ENCODE peak calls at places on chromosomes 16 and 17, in six cellular contexts. H, W, O, Z, J and M are unnamed samples.
A peak's percentile ranks its signal among the peaks of the same experiment; 100 is the strongest.

GRCh38 chr17:40363480-40363838 is 1.1 kb downstream of the GJD3 start:
- DNase-seq in Z (no peak), W (peak; percentile 18), O (no peak), J (no peak), H (peak; percentile 38), M (no peak)

GRCh38 chr16:57349212-57350031 is 9.2 kb upstream of the CCL22 start:
- DNase-seq in Z (peak; percentile 31), O (no peak), H (peak; percentile 21), J (no peak), W (no peak), M (no peak)

GRCh38 chr16:3611145-3611977 is at the start of gene SLX4:
- DNase-seq in Z (peak; percentile 94), J (peak; percentile 95), O (peak; percentile 84), W (peak; percentile 78), H (peak; percentile 89), M (peak; percentile 93)

GRCh38 chr16:81616321-81617020 is 162.6 kb upstream of the PLCG2 start:
- DNase-seq in O (no peak), J (peak; percentile 73), H (peak; percentile 81), W (peak; percentile 30), Z (peak; percentile 91), M (no peak)

GRCh38 chr17:41520821-41521521 is 2.3 kb upstream of the KRT15 start:
- DNase-seq in W (no peak), Z (no peak), J (no peak), H (no peak), O (peak; percentile 70), M (peak; percentile 89)

GRCh38 chr17:54172654-54173316 is 350.1 kb downstream of the KIF2B start:
- DNase-seq in Z (peak; percentile 8), J (no peak), O (peak; percentile 34), W (no peak), H (no peak), M (peak; percentile 9)

GRCh38 chr17:44599298-44600175 is 42.3 kb downstream of the FZD2 start:
- DNase-seq in Z (no peak), W (peak; percentile 81), H (no peak), J (peak; percentile 43), O (peak; percentile 71), M (no peak)

GRCh38 chr17:42679492-42680330 is 1.9 kb downstream of the CCR10 start:
- DNase-seq in H (peak; percentile 77), W (peak; percentile 76), Z (peak; percentile 82), J (peak; percentile 86), O (peak; percentile 87), M (peak; percentile 86)

GRCh38 chr16:82031116-82032084 is 3.7 kb upstream of the HSD17B2 start:
- DNase-seq in J (no peak), O (no peak), H (no peak), Z (no peak), W (peak; percentile 62), M (no peak)

GRCh38 chr17:42337442-42337841 is 49.1 kb downstream of the STAT5A start:
- DNase-seq in Z (peak; percentile 91), W (no peak), J (no peak), O (no peak), H (peak; percentile 85), M (no peak)

GRCh38 chr17:19750835-19751234 is 2.7 kb upstream of the ALDH3A1 start:
- DNase-seq in J (no peak), W (no peak), O (no peak), H (no peak), Z (no peak), M (no peak)

GRCh38 chr17:60695960-60696359 is 18.3 kb downstream of the BCAS3 start:
- DNase-seq in J (no peak), H (no peak), W (peak; percentile 37), Z (no peak), O (no peak), M (no peak)

GRCh38 chr17:72587773-72588511 is 467.1 kb downstream of the SOX9 start:
- DNase-seq in H (peak; percentile 27), J (no peak), Z (peak; percentile 48), O (no peak), W (no peak), M (peak; percentile 60)